ENCODE peak calls at places on chromosomes 11 and 22, in eight cellular contexts. B, X, P, U, V, A, E and Y are unnamed samples.
A peak's percentile ranks its signal among the peaks of the same experiment; 100 is the strongest.

GRCh38 chr11:76623171-76623883 is 47.2 kb downstream of the LRRC32 start:
- DNase-seq in B (peak; percentile 35), U (peak; percentile 57), A (peak; percentile 83), P (no peak), X (no peak), E (no peak), V (no peak), Y (peak; percentile 35)

GRCh38 chr11:13126430-13126829 is 117.3 kb downstream of the RASSF10 start:
- DNase-seq in V (no peak), U (peak; percentile 94), A (peak; percentile 90), X (no peak), B (no peak), E (no peak), P (peak; percentile 91), Y (no peak)

GRCh38 chr11:19430346-19431058 is 189.8 kb upstream of the E2F8 start:
- DNase-seq in P (no peak), A (peak; percentile 90), E (no peak), U (no peak), B (no peak), X (no peak), V (no peak), Y (no peak)

GRCh38 chr11:14623036-14623435 is 20.6 kb upstream of the PDE3B start:
- DNase-seq in B (no peak), X (no peak), E (no peak), P (no peak), U (no peak), V (no peak), A (no peak), Y (no peak)

GRCh38 chr11:2377511-2378443 is 667 bp downstream of the CD81 start:
- DNase-seq in P (peak; percentile 37), E (peak; percentile 76), B (peak; percentile 71), V (no peak), X (no peak), U (peak; percentile 46), A (no peak), Y (no peak)

GRCh38 chr11:61967924-61968757 is 707 bp upstream of the FTH1 start:
- DNase-seq in V (no peak), E (no peak), P (peak; percentile 56), U (no peak), X (no peak), A (peak; percentile 26), B (peak; percentile 78), Y (no peak)

GRCh38 chr11:16791494-16791961 is 53.1 kb downstream of the C11orf58 start:
- DNase-seq in P (peak; percentile 75), E (peak; percentile 49), V (peak; percentile 41), U (peak; percentile 96), A (peak; percentile 90), B (no peak), X (no peak), Y (peak; percentile 81)

GRCh38 chr11:118988280-118988679 is 9.7 kb upstream of the CENATAC start:
- DNase-seq in E (no peak), B (no peak), V (no peak), A (no peak), U (no peak), P (no peak), X (no peak), Y (no peak)

GRCh38 chr11:116990811-116991210 is 107.4 kb downstream of the SIK3 start:
- DNase-seq in P (no peak), V (no peak), E (no peak), B (no peak), X (no peak), A (no peak), U (no peak), Y (no peak)

GRCh38 chr11:106950067-106950491 is 68.2 kb downstream of the GUCY1A2 start:
- DNase-seq in X (no peak), V (no peak), U (no peak), B (no peak), A (no peak), E (no peak), P (no peak), Y (no peak)

GRCh38 chr11:34223021-34223813 is 117.8 kb downstream of the NAT10 start:
- DNase-seq in V (no peak), E (peak; percentile 72), P (no peak), U (peak; percentile 80), X (no peak), A (peak; percentile 93), B (no peak), Y (no peak)

GRCh38 chr11:122108192-122108799 is 7.7 kb downstream of the BLID start:
- DNase-seq in A (peak; percentile 73), E (peak; percentile 52), B (no peak), X (no peak), P (peak; percentile 62), V (peak; percentile 26), U (peak; percentile 79), Y (no peak)

GRCh38 chr11:63999349-64000025 is 13.2 kb downstream of the OTUB1 start:
- DNase-seq in V (no peak), B (no peak), A (peak; percentile 21), U (peak; percentile 61), E (no peak), P (peak; percentile 61), X (peak; percentile 32), Y (no peak)

GRCh38 chr11:35923452-35923851 is 20.4 kb upstream of the LDLRAD3 start:
- DNase-seq in A (no peak), U (no peak), B (no peak), P (no peak), V (no peak), E (no peak), X (no peak), Y (no peak)

GRCh38 chr11:133040289-133040893 is 491.9 kb downstream of the OPCML start:
- DNase-seq in P (no peak), U (no peak), V (no peak), A (no peak), B (no peak), E (no peak), X (no peak), Y (no peak)

GRCh38 chr11:1772270-1773130 is 8.8 kb upstream of the CTSD start:
- DNase-seq in A (peak; percentile 88), V (peak; percentile 92), X (no peak), B (peak; percentile 74), U (peak; percentile 99), E (peak; percentile 38), P (peak; percentile 94), Y (peak; percentile 81)

GRCh38 chr11:134757633-134758032 is 345.6 kb upstream of the B3GAT1 start:
- DNase-seq in B (no peak), V (no peak), X (no peak), P (no peak), E (no peak), A (no peak), U (no peak), Y (no peak)

DNA sequence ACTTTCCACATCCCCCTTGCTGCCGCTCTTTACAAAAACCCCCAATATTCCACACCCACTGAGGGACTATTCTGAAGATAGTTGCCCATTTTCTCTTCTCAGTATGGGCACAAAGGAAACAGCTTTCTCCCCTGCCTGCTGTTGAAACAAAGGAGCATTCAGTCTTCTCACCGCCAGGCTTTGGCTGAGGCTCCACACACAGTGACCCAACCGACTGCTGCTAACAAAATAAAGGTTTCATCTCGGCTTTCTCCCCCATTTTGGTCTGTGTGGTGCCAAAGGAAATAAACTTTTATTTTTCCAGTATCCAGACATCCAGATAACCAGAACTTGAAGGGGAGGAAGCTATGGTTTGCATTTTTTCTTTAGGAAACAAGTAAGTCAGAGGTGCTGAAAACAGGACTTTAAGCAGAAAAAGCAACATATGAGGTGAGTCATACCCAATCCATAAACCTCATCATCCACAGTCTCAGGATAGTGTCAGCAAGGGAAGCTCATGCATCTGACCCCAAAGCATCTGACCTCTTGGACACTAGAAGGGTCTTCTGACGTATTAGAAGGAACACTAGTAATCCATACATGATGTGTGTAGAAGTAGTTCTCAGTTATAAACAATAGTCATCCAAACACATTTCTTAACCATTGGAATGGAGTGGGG is 6.4 kb downstream of the CLMP start:
- DNase-seq in U (peak; percentile 89), B (no peak), P (no peak), E (no peak), A (peak; percentile 88), X (no peak), V (no peak), Y (peak; percentile 85)
- TF ChIP-seq CTCF in U (peak; percentile 45), B (no peak), P (no peak), E (no peak), A (peak; percentile 57), X (no peak), V (no peak), Y (peak; percentile 2)

GRCh38 chr22:39288135-39288898 is 31.1 kb downstream of the RPL3 start:
- DNase-seq in P (no peak), X (no peak), U (no peak), V (no peak), B (no peak), A (no peak), E (no peak), Y (no peak)
- H3K4me3 ChIP-seq in P (no peak overlapping the region), X (no peak overlapping the region), U (no peak overlapping the region), V (no peak overlapping the region), B (no peak overlapping the region), A (no peak overlapping the region), E (no peak overlapping the region), Y (no peak overlapping the region)

GRCh38 chr22:31036671-31037550 is 44.2 kb upstream of the SMTN start:
- DNase-seq in B (no peak), E (no peak), U (no peak), A (peak; percentile 77), X (no peak), V (peak; percentile 18), P (peak; percentile 60), Y (peak; percentile 41)
- TF ChIP-seq CTCF in B (no peak), E (no peak), U (no peak), A (no peak), X (no peak), V (no peak), P (peak; percentile 9), Y (peak; percentile 14)

GRCh38 chr11:126139541-126140091 is 71.8 kb downstream of the RPUSD4 start:
- DNase-seq in U (peak; percentile 33), V (no peak), X (no peak), A (peak; percentile 97), P (no peak), E (no peak), B (no peak), Y (no peak)
- H3K4me3 ChIP-seq in U (no peak overlapping the region), V (no peak overlapping the region), X (no peak overlapping the region), A (peak overlapping the region; percentile 37), P (no peak overlapping the region), E (no peak overlapping the region), B (no peak overlapping the region), Y (no peak overlapping the region)